ENCODE peak calls at places on chromosomes 16 and 17, in four cellular contexts. E is mesendoderm, L is IMR-90, S is H9. O is an unnamed sample.

GRCh38 chr16:82011199-82011641 is at the start of gene SDR42E1:
- DNase-seq in S (no peak), E (peak; percentile 38), L (no peak), O (no peak)

GRCh38 chr17:12077773-12078172 is 57.1 kb downstream of the MAP2K4 start:
- DNase-seq in L (no peak), S (no peak), E (no peak), O (no peak)

GRCh38 chr16:19884611-19885455 is at the start of gene GPRC5B:
- DNase-seq in E (peak; percentile 56), S (peak; percentile 63), L (peak; percentile 25), O (peak; percentile 78)

GRCh38 chr16:69707920-69708683 is 18.3 kb downstream of the NQO1 start:
- DNase-seq in E (no peak), L (no peak), S (no peak), O (peak; percentile 30)

GRCh38 chr16:76681296-76681695 is 404.1 kb downstream of the CNTNAP4 start:
- DNase-seq in E (no peak), L (no peak), S (no peak), O (no peak)

GRCh38 chr16:19860146-19861030 is 24.3 kb downstream of the GPRC5B start:
- DNase-seq in E (peak; percentile 80), S (peak; percentile 75), L (peak; percentile 81), O (no peak)

GRCh38 chr16:27786221-27786848 is 236.4 kb downstream of the KATNIP start:
- DNase-seq in L (no peak), E (no peak), S (no peak), O (no peak)

GRCh38 chr17:79941088-79942010 is 94.3 kb downstream of the TBC1D16 start:
- DNase-seq in E (no peak), S (no peak), L (no peak), O (no peak)

GRCh38 chr17:31089461-31089860 is 5.3 kb upstream of the NF1 start:
- DNase-seq in E (no peak), L (no peak), S (no peak), O (no peak)

GRCh38 chr16:51629602-51630001 is 478.5 kb upstream of the SALL1 start:
- DNase-seq in L (no peak), S (no peak), E (no peak), O (no peak)

GRCh38 chr17:57044976-57045867 is 39.8 kb upstream of the AKAP1 start:
- DNase-seq in E (no peak), L (no peak), S (no peak), O (no peak)

GRCh38 chr16:84950906-84951305 is 60.4 kb downstream of the ZDHHC7 start:
- DNase-seq in E (peak; percentile 62), S (peak; percentile 60), L (no peak), O (no peak)

GRCh38 chr17:3400008-3400407 is 1.8 kb upstream of the OR1E1 start:
- DNase-seq in E (no peak), S (no peak), L (no peak), O (no peak)

GRCh38 chr16:81265658-81266451 is 27.4 kb downstream of the BCO1 start:
- DNase-seq in L (peak; percentile 19), E (no peak), S (no peak), O (no peak)

GRCh38 chr17:52419256-52419655 is 260.7 kb upstream of the CA10 start:
- DNase-seq in L (no peak), E (no peak), S (no peak), O (no peak)

GRCh38 chr16:73558219-73558618 is 510.3 kb upstream of the ZFHX3 start:
- DNase-seq in S (no peak), L (no peak), E (no peak), O (no peak)

GRCh38 chr17:30229012-30229411 is 6.5 kb downstream of the SLC6A4 start:
- DNase-seq in E (no peak), L (no peak), S (no peak), O (no peak)

GRCh38 chr16:88782454-88783390 is 2.3 kb downstream of the PIEZO1 start:
- DNase-seq in L (peak; percentile 84), S (no peak), E (no peak), O (no peak)

GRCh38 chr16:12976936-12977335 is 75.5 kb downstream of the SHISA9 start:
- DNase-seq in S (no peak), L (no peak), E (no peak), O (no peak)

GRCh38 chr17:57481901-57482300 is 225.6 kb downstream of the MSI2 start:
- DNase-seq in S (no peak), L (peak; percentile 100), E (no peak), O (no peak)

GRCh38 chr16:85839681-85840240 is 40.3 kb downstream of the COX4I1 start:
- DNase-seq in S (no peak), E (no peak), L (no peak), O (no peak)

GRCh38 chr17:27793906-27794380 is 6.4 kb downstream of the NOS2 start:
- DNase-seq in L (no peak), E (no peak), S (no peak), O (no peak)

GRCh38 chr16:87068751-87069150 is 248.4 kb downstream of the C16orf95 start:
- DNase-seq in S (no peak), E (no peak), L (no peak), O (no peak)

GRCh38 chr17:35774499-35774898 is 13.8 kb downstream of the C17orf50 start:
- DNase-seq in S (no peak), E (no peak), L (peak; percentile 21), O (no peak)

GRCh38 chr16:84315422-84315821 is 20.7 kb downstream of the WFDC1 start:
- DNase-seq in S (no peak), L (peak; percentile 12), E (no peak), O (no peak)

GRCh38 chr17:29045734-29046133 is 2.8 kb downstream of the PIPOX start:
- DNase-seq in E (no peak), S (no peak), L (no peak), O (no peak)

GRCh38 chr16:86524029-86524428 is 13.7 kb downstream of the FOXF1 start:
- DNase-seq in L (no peak), E (no peak), S (no peak), O (no peak)

GRCh38 chr16:81384006-81384405 is 60.6 kb upstream of the CMIP start:
- DNase-seq in E (peak; percentile 30), L (peak; percentile 12), S (no peak), O (no peak)

GRCh38 chr17:69819316-69820087 is 255.5 kb upstream of the KCNJ16 start:
- DNase-seq in S (no peak), L (peak; percentile 67), E (no peak), O (no peak)

GRCh38 chr16:11105038-11105903 is 150.7 kb downstream of the SOCS1 start:
- DNase-seq in S (no peak), L (peak; percentile 98), E (peak; percentile 98), O (no peak)

GRCh38 chr17:41002814-41003213 is 3.1 kb upstream of the KRTAP3-2 start:
- DNase-seq in E (no peak), S (no peak), L (peak; percentile 17), O (no peak)

GRCh38 chr17:29237476-29238132 is 9.1 kb upstream of the CRYBA1 start:
- DNase-seq in E (peak; percentile 52), L (peak; percentile 80), S (no peak), O (no peak)

GRCh38 chr17:78959803-78960202 is 19.9 kb downstream of the LGALS3BP start:
- DNase-seq in S (peak; percentile 31), E (no peak), L (no peak), O (no peak)

GRCh38 chr17:2883544-2884203 is 87.4 kb downstream of the RAP1GAP2 start:
- DNase-seq in S (no peak), L (peak; percentile 62), E (peak; percentile 73), O (no peak)

GRCh38 chr16:88639231-88640038 is 1.1 kb downstream of the IL17C start:
- DNase-seq in S (peak; percentile 92), E (peak; percentile 65), L (no peak), O (peak; percentile 93)

GRCh38 chr17:39531252-39531651 is 70.0 kb downstream of the CDK12 start:
- DNase-seq in S (no peak), L (no peak), E (no peak), O (no peak)

GRCh38 chr17:39527220-39527813 is 66.0 kb downstream of the CDK12 start:
- DNase-seq in S (no peak), E (peak; percentile 67), L (no peak), O (no peak)

GRCh38 chr17:39529455-39529854 is 68.2 kb downstream of the CDK12 start:
- DNase-seq in S (no peak), L (no peak), E (no peak), O (no peak)

GRCh38 chr17:39533891-39534290 is 72.6 kb downstream of the CDK12 start:
- DNase-seq in S (no peak), L (peak; percentile 25), E (no peak), O (no peak)

GRCh38 chr17:39530513-39530912 is 69.2 kb downstream of the CDK12 start:
- DNase-seq in S (no peak), L (no peak), E (no peak), O (no peak)
- H3K56ac ChIP-seq in S (no peak overlapping the region), L (no peak overlapping the region), E (no peak overlapping the region), O (no peak overlapping the region)

DNA sequence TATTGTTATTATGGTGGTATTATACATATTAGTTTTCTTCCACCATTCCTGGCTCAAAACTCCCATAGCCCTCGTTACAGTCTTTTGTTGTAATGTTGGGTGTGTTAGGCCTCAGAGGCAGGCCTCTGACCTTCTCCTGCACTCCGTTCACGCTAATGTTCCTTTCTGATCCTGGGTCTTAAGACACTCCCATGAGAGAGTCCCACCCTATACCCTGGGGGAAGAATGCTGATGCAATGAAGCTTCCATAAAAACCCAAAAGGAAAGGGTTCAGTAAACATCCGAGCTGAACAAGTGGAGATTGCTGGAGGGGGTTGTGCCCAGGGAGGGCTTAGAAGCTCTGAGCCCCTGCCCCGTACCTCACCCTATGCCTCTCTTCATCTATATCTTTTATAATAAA is 141.3 kb upstream of the NETO2 start:
- DNase-seq in L (no peak), S (no peak), E (no peak), O (no peak)
- H3K56ac ChIP-seq in L (no peak overlapping the region), S (no peak overlapping the region), E (no peak overlapping the region), O (no peak overlapping the region)

GRCh38 chr17:17252149-17252810 is 15.3 kb upstream of the FLCN start:
- DNase-seq in L (no peak), S (no peak), E (no peak), O (no peak)
- H3K56ac ChIP-seq in L (no peak overlapping the region), S (no peak overlapping the region), E (no peak overlapping the region), O (no peak overlapping the region)

GRCh38 chr17:74999523-74999922 is 12.1 kb downstream of the CDR2L start:
- DNase-seq in E (no peak), L (no peak), S (no peak), O (no peak)
- H3K56ac ChIP-seq in E (no peak overlapping the region), L (no peak overlapping the region), S (no peak overlapping the region), O (no peak overlapping the region)

GRCh38 chr16:58098207-58099096 is 30.7 kb downstream of the CFAP20 start:
- DNase-seq in L (peak; percentile 22), E (peak; percentile 51), S (no peak), O (no peak)
- H3K56ac ChIP-seq in L (no peak overlapping the region), E (no peak overlapping the region), S (no peak overlapping the region), O (no peak overlapping the region)

O was measured in H1.